ENCODE peak calls at places on chromosomes 13 and 19, in seven cellular contexts. P is stimulated activated CD8-positive, alpha-beta memory T cell treated with anti-CD3 and anti-CD28 coated beads, Interleukin-7, amount 100 ng/mL, for 1 hour; A is effector memory CD4-positive, alpha-beta T cell; Y is T-helper 2 cell; C is effector CD4-positive, alpha-beta T cell; S is left ventricle myocardium inferior; Q is activated naive CD8-positive, alpha-beta T cell treated with anti-CD3 and anti-CD28 coated beads for 36 hours. F is an unnamed sample.

GRCh38 chr19:36635342-36635741 is 30.2 kb downstream of the ZNF382 start:
- DNase-seq in P (no peak), A (no peak), Y (no peak), C (no peak), S (no peak), Q (no peak), F (no peak)

GRCh38 chr19:27935669-27936068 is 1277.3 kb downstream of the UQCRFS1 start:
- DNase-seq in P (no peak), A (no peak), Y (no peak), C (no peak), S (no peak), Q (no peak), F (no peak)

GRCh38 chr13:27449081-27449603 is 1.2 kb downstream of the MTIF3 start:
- DNase-seq in P (no peak), A (no peak), Y (no peak), C (no peak), S (no peak), Q (no peak), F (no peak)

GRCh38 chr13:44116562-44117315 is 237.0 kb downstream of the LACC1 start:
- DNase-seq in P (no peak), A (no peak), Y (no peak), C (no peak), S (peak), Q (no peak), F (no peak)

GRCh38 chr19:55304279-55304978 is 20.6 kb downstream of the BRSK1 start:
- DNase-seq in P (no peak), A (no peak), Y (no peak), C (no peak), S (no peak), Q (peak), F (peak)

GRCh38 chr19:18608102-18608804 is 1.7 kb upstream of the CRLF1 start:
- DNase-seq in P (no peak), A (no peak), Y (no peak), C (no peak), S (no peak), Q (no peak), F (no peak)

GRCh38 chr13:93244918-93245280 is 18.3 kb downstream of the GPC6 start:
- DNase-seq in P (no peak), A (no peak), Y (no peak), C (no peak), S (no peak), Q (no peak), F (no peak)

GRCh38 chr13:102234618-102235017 is 167.2 kb downstream of the FGF14 start:
- DNase-seq in P (no peak), A (no peak), Y (no peak), C (no peak), S (no peak), Q (no peak), F (no peak)

GRCh38 chr13:112880976-112881540 is 88.0 kb upstream of the MCF2L start:
- DNase-seq in P (no peak), A (no peak), Y (no peak), C (no peak), S (no peak), Q (no peak), F (no peak)

GRCh38 chr13:51583469-51583874 is 790 bp upstream of the WDFY2 start:
- DNase-seq in P (no peak), A (no peak), Y (no peak), C (no peak), S (no peak), Q (no peak), F (no peak)

GRCh38 chr19:313169-313987 is 22.2 kb upstream of the PLPP2 start:
- DNase-seq in P (no peak), A (no peak), Y (no peak), C (no peak), S (no peak), Q (no peak), F (no peak)

GRCh38 chr13:76672422-76672821 is 213.8 kb downstream of the KCTD12 start:
- DNase-seq in P (no peak), A (no peak), Y (no peak), C (no peak), S (no peak), Q (no peak), F (no peak)

GRCh38 chr13:37383856-37384255 is 214.7 kb downstream of the POSTN start:
- DNase-seq in P (no peak), A (no peak), Y (no peak), C (no peak), S (no peak), Q (no peak), F (no peak)

GRCh38 chr13:39616087-39616694 is 13.2 kb upstream of the LHFPL6 start:
- DNase-seq in P (no peak), A (no peak), Y (no peak), C (peak), S (no peak), Q (peak), F (peak)

F was measured in neural crest cell.